ENCODE peak calls at places on chromosome 18, in six cellular contexts. D is spleen, G is dorsolateral prefrontal cortex, K is tibial artery, S is thoracic aorta, O is GM12864. A is an unnamed sample.

GRCh38 chr18:48412339-48412929 is 3.3 kb upstream of the ZBTB7C start:
- DNase-seq in S (no peak), G (no peak), D (no peak), K (no peak), O (peak; percentile 13), A (no peak)

GRCh38 chr18:61683856-61684255 is 209.0 kb downstream of the RNF152 start:
- DNase-seq in O (no peak), D (no peak), K (no peak), S (no peak), G (no peak), A (no peak)

GRCh38 chr18:44601447-44601846 is 79.2 kb upstream of the SETBP1 start:
- DNase-seq in K (no peak), S (no peak), G (no peak), D (no peak), O (no peak), A (no peak)

GRCh38 chr18:26304511-26304910 is 78.3 kb downstream of the TAF4B start:
- DNase-seq in G (no peak), K (no peak), O (no peak), D (no peak), S (no peak), A (no peak)

GRCh38 chr18:75809392-75809791 is 381.9 kb upstream of the SMIM21 start:
- DNase-seq in G (no peak), D (no peak), O (no peak), S (no peak), K (no peak), A (no peak)

GRCh38 chr18:44715245-44715644 is 34.6 kb downstream of the SETBP1 start:
- DNase-seq in G (no peak), S (no peak), O (no peak), K (peak; percentile 67), D (no peak), A (no peak)

GRCh38 chr18:74596959-74597661 is 560 bp upstream of the ZNF407 start:
- DNase-seq in O (peak; percentile 27), G (peak; percentile 51), K (peak; percentile 59), S (peak; percentile 17), D (peak; percentile 95), A (peak; percentile 92)

GRCh38 chr18:65221115-65221514 is 529.7 kb upstream of the CDH7 start:
- DNase-seq in G (no peak), O (no peak), D (no peak), S (no peak), K (no peak), A (no peak)

GRCh38 chr18:52607985-52608384 is 268.0 kb downstream of the DCC start:
- DNase-seq in O (no peak), S (no peak), K (no peak), D (no peak), G (no peak), A (no peak)

GRCh38 chr18:26652501-26652900 is 104.1 kb upstream of the KCTD1 start:
- DNase-seq in O (no peak), K (no peak), S (no peak), G (no peak), D (no peak), A (no peak)

GRCh38 chr18:35024965-35025364 is 16.2 kb upstream of the MAPRE2 start:
- DNase-seq in G (no peak), O (no peak), D (no peak), S (peak; percentile 38), K (peak; percentile 82), A (no peak)

GRCh38 chr18:57062841-57063240 is 84.0 kb upstream of the BOD1L2 start:
- DNase-seq in D (no peak), O (no peak), G (no peak), K (no peak), S (no peak), A (peak; percentile 73)

GRCh38 chr18:40810371-40810770 is 1144.7 kb upstream of the PIK3C3 start:
- DNase-seq in S (no peak), G (no peak), K (no peak), O (no peak), D (no peak), A (no peak)

GRCh38 chr18:43627833-43628370 is 350.6 kb upstream of the SYT4 start:
- DNase-seq in O (no peak), K (no peak), S (no peak), D (no peak), G (no peak), A (no peak)

GRCh38 chr18:28855524-28855923 is 678.6 kb upstream of the CDH2 start:
- DNase-seq in K (no peak), D (no peak), G (no peak), S (no peak), O (no peak), A (no peak)

GRCh38 chr18:63162271-63163014 is 157.1 kb downstream of the BCL2 start:
- DNase-seq in G (no peak), K (no peak), O (peak; percentile 85), D (peak; percentile 89), S (no peak), A (no peak)

GRCh38 chr18:13577091-13577697 is 149.2 kb downstream of the FAM210A start:
- DNase-seq in D (no peak), G (no peak), O (peak; percentile 78), S (no peak), K (no peak), A (no peak)

GRCh38 chr18:22734812-22735627 is 198.1 kb upstream of the RBBP8 start:
- DNase-seq in D (no peak), O (no peak), S (no peak), K (no peak), G (no peak), A (no peak)

GRCh38 chr18:57630759-57631660 is 9.4 kb upstream of the NARS1 start:
- DNase-seq in D (no peak), G (no peak), K (no peak), S (no peak), O (peak; percentile 42), A (no peak)

GRCh38 chr18:62386616-62387015 is 61.5 kb downstream of the TNFRSF11A start:
- DNase-seq in O (no peak), K (no peak), S (no peak), G (no peak), D (no peak), A (no peak)

GRCh38 chr18:55251186-55251995 is 292.1 kb upstream of the CCDC68 start:
- DNase-seq in S (no peak), D (no peak), G (no peak), K (no peak), O (no peak), A (no peak)

GRCh38 chr18:25077933-25078707 is 273.8 kb downstream of the ZNF521 start:
- DNase-seq in G (no peak), O (no peak), D (no peak), K (no peak), S (no peak), A (no peak)

GRCh38 chr18:22311301-22311700 is 106.4 kb downstream of the CTAGE1 start:
- DNase-seq in S (no peak), K (no peak), D (no peak), O (no peak), G (no peak), A (no peak)

GRCh38 chr18:74724186-74724585 is 126.5 kb downstream of the ZNF407 start:
- DNase-seq in G (no peak), K (no peak), D (no peak), S (no peak), O (no peak), A (no peak)

GRCh38 chr18:45081579-45082181 is 401.0 kb downstream of the SETBP1 start:
- DNase-seq in S (no peak), K (no peak), O (no peak), D (no peak), G (no peak), A (no peak)

GRCh38 chr18:21270453-21270852 is 28.4 kb downstream of the GREB1L start:
- DNase-seq in D (no peak), S (no peak), K (no peak), O (no peak), G (no peak), A (no peak)

GRCh38 chr18:24731981-24732380 is 271.5 kb downstream of the HRH4 start:
- DNase-seq in G (no peak), D (no peak), K (no peak), S (no peak), O (no peak), A (no peak)

GRCh38 chr18:48391863-48392262 is 17.3 kb downstream of the ZBTB7C start:
- DNase-seq in O (no peak), S (no peak), K (no peak), G (no peak), D (no peak), A (no peak)

GRCh38 chr18:45686892-45687611 is 36.9 kb upstream of the SLC14A1 start:
- DNase-seq in O (peak; percentile 58), G (no peak), K (no peak), D (peak; percentile 90), S (no peak), A (no peak)

GRCh38 chr18:77105021-77105420 is 27.6 kb downstream of the MBP start:
- DNase-seq in K (no peak), G (no peak), D (no peak), S (no peak), O (no peak), A (no peak)

GRCh38 chr18:11309172-11309571 is 159.8 kb upstream of the PIEZO2 start:
- DNase-seq in D (no peak), K (no peak), O (peak; percentile 12), S (no peak), G (no peak), A (no peak)

DNA sequence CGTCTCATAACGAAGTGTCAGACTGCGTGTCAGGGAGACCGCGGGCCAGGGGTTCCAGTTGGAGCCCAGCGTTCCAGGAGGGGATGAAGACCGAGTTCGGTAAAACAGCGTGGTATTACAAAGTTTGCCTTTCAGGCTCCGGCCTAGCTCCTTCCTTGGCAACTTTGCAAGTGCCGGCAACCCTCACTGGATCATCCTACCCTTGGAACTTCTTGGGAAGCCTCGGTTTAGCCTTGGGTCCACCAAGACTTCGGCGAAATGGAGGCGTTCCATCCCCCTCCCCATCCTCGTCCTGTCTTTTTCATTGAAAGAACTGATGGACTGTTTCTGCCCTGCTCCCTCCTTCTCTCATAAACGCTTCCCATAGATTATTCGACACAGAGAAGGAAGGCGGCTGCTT is 10.4 kb upstream of the SKOR2 start:
- DNase-seq in S (no peak), K (no peak), O (no peak), G (no peak), D (no peak), A (no peak)
- H3K4me3 ChIP-seq in S (no peak overlapping the region), K (no peak overlapping the region), O (no peak overlapping the region), G (no peak overlapping the region), D (no peak overlapping the region), A (no peak overlapping the region)

GRCh38 chr18:67515987-67516431 is 511 bp downstream of the DSEL start:
- DNase-seq in S (peak; percentile 22), G (peak; percentile 85), K (peak; percentile 88), O (peak; percentile 0), D (peak; percentile 92), A (peak; percentile 94)
- TF ChIP-seq CTCF in S (peak; percentile 62), G (peak; percentile 77), K (peak; percentile 80), O (peak; percentile 54), D (peak; percentile 44), A (peak; percentile 48)

GRCh38 chr18:59696311-59697235 is 650 bp downstream of the CCBE1 start:
- DNase-seq in G (no peak), O (no peak), K (no peak), D (no peak), S (no peak), A (peak; percentile 66)
- H3K4me3 ChIP-seq in G (peak overlapping the region; percentile 24), O (no peak overlapping the region), K (peak overlapping the region; percentile 48), D (peak overlapping the region; percentile 28), S (peak overlapping the region; percentile 62), A (peak overlapping the region; percentile 31)

GRCh38 chr18:46942646-46943045 is 25.2 kb downstream of the KATNAL2 start:
- DNase-seq in G (no peak), D (no peak), O (no peak), S (no peak), K (no peak), A (no peak)

GRCh38 chr18:46950064-46950656 is 32.8 kb downstream of the KATNAL2 start:
- DNase-seq in S (no peak), D (no peak), G (no peak), K (no peak), O (no peak), A (no peak)

GRCh38 chr18:46946656-46947282 is 29.4 kb downstream of the KATNAL2 start:
- DNase-seq in D (peak; percentile 87), S (peak; percentile 30), O (no peak), K (peak; percentile 72), G (peak; percentile 83), A (peak; percentile 86)
- TF ChIP-seq CTCF in D (no peak), S (no peak), O (no peak), K (no peak), G (no peak), A (no peak)